ENCODE peak calls at places on chromosomes 16 and 17, in four cellular contexts. M is PC-3, B is psoas muscle, D is sigmoid colon. K is an unnamed sample.

GRCh38 chr16:72991211-72991610 is 56.7 kb downstream of the ZFHX3 start:
- DNase-seq in M (peak), B (no peak), D (no peak), K (no peak)

GRCh38 chr16:47366228-47366627 is 94.6 kb downstream of the ITFG1 start:
- DNase-seq in M (no peak), B (no peak), D (no peak), K (no peak)

GRCh38 chr17:16052486-16052885 is 52.9 kb downstream of the TTC19 start:
- DNase-seq in M (no peak), B (no peak), D (no peak), K (no peak)

GRCh38 chr17:45775576-45776011 is 8.5 kb upstream of the CRHR1 start:
- DNase-seq in M (peak), B (peak), D (peak), K (no peak)

GRCh38 chr17:7656958-7657715 is 6.4 kb downstream of the ATP1B2 start:
- DNase-seq in M (no peak), B (peak), D (peak), K (no peak)

GRCh38 chr16:57892447-57893096 is 78.4 kb downstream of the CNGB1 start:
- DNase-seq in M (no peak), B (no peak), D (no peak), K (no peak)

GRCh38 chr17:48262982-48263586 is 155.5 kb downstream of the SNX11 start:
- DNase-seq in M (peak), B (no peak), D (no peak), K (no peak)

GRCh38 chr17:68820825-68821481 is 134.2 kb downstream of the ABCA8 start:
- DNase-seq in M (no peak), B (no peak), D (no peak), K (no peak)

GRCh38 chr17:63780507-63780906 is 6.5 kb downstream of the DDX42 start:
- DNase-seq in M (peak), B (no peak), D (no peak), K (no peak)

GRCh38 chr16:10676284-10676683 is 18.4 kb downstream of the TEKT5 start:
- DNase-seq in M (no peak), B (no peak), D (no peak), K (no peak)

GRCh38 chr17:29090746-29091395 is 47.9 kb downstream of the PIPOX start:
- DNase-seq in M (no peak), B (no peak), D (no peak), K (no peak)

GRCh38 chr17:77616243-77616731 is 342.2 kb upstream of the TNRC6C start:
- DNase-seq in M (peak), B (no peak), D (no peak), K (no peak)

GRCh38 chr17:49393491-49394255 is 21.0 kb downstream of the PHB1 start:
- DNase-seq in M (no peak), B (no peak), D (no peak), K (no peak)

GRCh38 chr16:1762879-1763520 is 8.3 kb downstream of the NME3 start:
- DNase-seq in M (no peak), B (peak), D (no peak), K (no peak)

GRCh38 chr16:6684076-6684673 is 648.5 kb upstream of the RBFOX1 start:
- DNase-seq in M (peak), B (no peak), D (no peak), K (no peak)

GRCh38 chr17:18362509-18363020 is 785 bp downstream of the SHMT1 start:
- DNase-seq in M (peak), B (peak), D (peak), K (no peak)

GRCh38 chr17:61007980-61008379 is 330.3 kb downstream of the BCAS3 start:
- DNase-seq in M (no peak), B (no peak), D (no peak), K (no peak)

GRCh38 chr16:24270721-24271120 is 14.6 kb downstream of the CACNG3 start:
- DNase-seq in M (no peak), B (no peak), D (no peak), K (no peak)

GRCh38 chr16:23504453-23505179 is 5.7 kb downstream of the GGA2 start:
- DNase-seq in M (peak), B (peak), D (peak), K (peak)

GRCh38 chr17:6473128-6473767 is 29.0 kb downstream of the PIMREG start:
- DNase-seq in M (peak), B (peak), D (peak), K (no peak)

GRCh38 chr17:2090804-2091534 is 36.1 kb downstream of the HIC1 start:
- DNase-seq in M (peak), B (peak), D (peak), K (peak)

GRCh38 chr17:44900894-44901293 is 1.6 kb upstream of the EFTUD2 start:
- DNase-seq in M (peak), B (no peak), D (peak), K (peak)

GRCh38 chr16:49158029-49158642 is 123.5 kb downstream of the CBLN1 start:
- DNase-seq in M (peak), B (no peak), D (no peak), K (no peak)

GRCh38 chr17:7836596-7837374 is 2.8 kb downstream of the KDM6B start:
- DNase-seq in M (peak), B (peak), D (peak), K (peak)

GRCh38 chr17:4087911-4088693 is 54.7 kb downstream of the ZZEF1 start:
- DNase-seq in M (peak), B (peak), D (no peak), K (no peak)

GRCh38 chr17:20702692-20703091 is 123.2 kb downstream of the CDRT15L2 start:
- DNase-seq in M (peak), B (no peak), D (no peak), K (no peak)

GRCh38 chr16:3878610-3879009 is 1.9 kb downstream of the CREBBP start:
- DNase-seq in M (no peak), B (no peak), D (no peak), K (no peak)

GRCh38 chr17:83185023-83186002 is 105.9 kb downstream of the METRNL start:
- DNase-seq in M (no peak), B (peak), D (peak), K (no peak)

GRCh38 chr16:76653390-76654026 is 376.3 kb downstream of the CNTNAP4 start:
- DNase-seq in M (peak), B (no peak), D (no peak), K (peak)

GRCh38 chr17:44688675-44689491 is 693 bp downstream of the CCDC43 start:
- DNase-seq in M (peak), B (no peak), D (no peak), K (no peak)

GRCh38 chr16:49460786-49461470 is 87.3 kb downstream of the C16orf78 start:
- DNase-seq in M (no peak), B (peak), D (peak), K (no peak)

GRCh38 chr17:68310141-68310540 is 18.8 kb downstream of the ARSG start:
- DNase-seq in M (peak), B (no peak), D (no peak), K (no peak)

GRCh38 chr16:78434401-78434800 is 334.9 kb downstream of the WWOX start:
- DNase-seq in M (no peak), B (no peak), D (no peak), K (no peak)

GRCh38 chr16:56365552-56365951 is 59.8 kb downstream of the AMFR start:
- DNase-seq in M (no peak), B (no peak), D (no peak), K (no peak)
- H3K4me3 ChIP-seq in M (no peak), B (no peak), D (no peak), K (no peak)

GRCh38 chr17:58337126-58337599 is 8.6 kb upstream of the TSPOAP1 start:
- DNase-seq in M (no peak), B (no peak), D (no peak), K (no peak)

GRCh38 chr17:58335779-58336455 is 7.3 kb upstream of the TSPOAP1 start:
- DNase-seq in M (peak), B (no peak), D (peak), K (no peak)

GRCh38 chr17:58335061-58335731 is 6.6 kb upstream of the TSPOAP1 start:
- DNase-seq in M (no peak), B (no peak), D (peak), K (no peak)

GRCh38 chr17:58337600-58338453 is 9.2 kb upstream of the TSPOAP1 start:
- DNase-seq in M (no peak), B (peak), D (peak), K (peak)

DNA sequence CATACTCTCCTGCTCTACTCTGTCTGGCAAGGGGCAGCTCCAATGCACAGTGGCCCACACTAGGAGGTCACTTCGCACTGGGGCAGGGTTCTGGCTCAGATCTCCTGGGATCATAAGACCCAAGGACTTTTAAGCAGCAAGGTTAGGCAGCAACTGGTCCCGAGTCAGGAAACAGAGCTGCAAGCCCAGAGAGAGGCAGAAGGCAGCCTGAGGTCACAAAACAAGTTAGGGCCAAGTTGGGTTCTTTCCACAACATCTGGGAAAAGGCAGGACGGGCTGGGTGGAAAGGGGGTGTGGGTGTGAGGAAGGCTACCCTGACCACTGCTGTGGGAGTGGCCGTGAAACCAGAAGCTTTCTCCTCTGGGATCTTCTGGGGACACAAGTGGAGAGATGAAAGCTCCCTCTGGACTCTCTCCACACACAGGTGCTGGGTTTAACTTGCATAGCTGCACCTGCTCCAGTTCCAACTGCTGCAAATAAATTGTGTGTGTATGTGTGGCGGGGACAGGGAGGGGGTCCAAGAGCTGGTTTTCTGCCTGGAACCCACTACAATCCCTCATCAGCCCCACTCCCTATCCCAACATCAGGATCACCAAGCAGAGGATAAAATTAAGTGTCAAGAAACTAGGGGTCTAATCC is 8.0 kb upstream of the TSPOAP1 start:
- DNase-seq in M (no peak), B (no peak), D (peak), K (no peak)
- H3K4me3 ChIP-seq in M (no peak), B (no peak), D (no peak), K (no peak)

DNA sequence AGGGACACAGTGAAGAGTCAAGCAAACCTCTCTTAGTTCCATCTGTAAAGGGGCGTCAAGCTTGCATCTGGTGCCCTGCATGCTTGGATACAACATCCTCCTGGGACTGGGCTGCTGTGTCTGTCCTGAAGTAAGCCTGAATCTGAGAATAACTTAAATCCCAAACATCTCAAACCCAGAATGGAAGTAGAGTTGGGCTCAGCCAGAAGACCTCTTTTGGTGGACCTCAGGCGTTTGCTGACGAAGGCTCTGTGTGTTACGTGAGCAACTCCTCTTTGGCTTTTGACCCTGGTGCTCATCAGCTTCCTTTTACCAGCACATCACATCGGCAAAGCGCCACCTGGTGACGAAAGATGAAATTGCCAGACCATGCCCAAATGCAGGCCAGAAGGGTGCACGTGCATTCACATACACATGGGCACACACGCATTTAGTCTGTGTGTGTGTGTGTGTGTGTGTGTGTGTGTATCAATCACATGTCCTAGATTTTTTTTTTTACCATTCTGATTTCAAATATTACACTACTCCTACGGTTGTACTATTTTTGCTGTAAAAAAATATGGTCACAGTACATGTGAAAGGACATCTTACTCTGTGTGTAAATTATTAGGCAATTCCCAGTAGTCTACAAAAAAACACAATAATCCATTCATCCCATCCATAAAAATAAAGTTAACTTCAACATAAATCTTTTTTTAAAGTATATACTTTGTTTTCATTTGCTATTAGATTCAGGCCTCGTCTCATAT is 41.1 kb upstream of the FOXJ1 start:
- DNase-seq in M (peak), B (peak), D (peak), K (peak)
- H3K4me3 ChIP-seq in M (no peak), B (no peak), D (no peak), K (no peak)

DNA sequence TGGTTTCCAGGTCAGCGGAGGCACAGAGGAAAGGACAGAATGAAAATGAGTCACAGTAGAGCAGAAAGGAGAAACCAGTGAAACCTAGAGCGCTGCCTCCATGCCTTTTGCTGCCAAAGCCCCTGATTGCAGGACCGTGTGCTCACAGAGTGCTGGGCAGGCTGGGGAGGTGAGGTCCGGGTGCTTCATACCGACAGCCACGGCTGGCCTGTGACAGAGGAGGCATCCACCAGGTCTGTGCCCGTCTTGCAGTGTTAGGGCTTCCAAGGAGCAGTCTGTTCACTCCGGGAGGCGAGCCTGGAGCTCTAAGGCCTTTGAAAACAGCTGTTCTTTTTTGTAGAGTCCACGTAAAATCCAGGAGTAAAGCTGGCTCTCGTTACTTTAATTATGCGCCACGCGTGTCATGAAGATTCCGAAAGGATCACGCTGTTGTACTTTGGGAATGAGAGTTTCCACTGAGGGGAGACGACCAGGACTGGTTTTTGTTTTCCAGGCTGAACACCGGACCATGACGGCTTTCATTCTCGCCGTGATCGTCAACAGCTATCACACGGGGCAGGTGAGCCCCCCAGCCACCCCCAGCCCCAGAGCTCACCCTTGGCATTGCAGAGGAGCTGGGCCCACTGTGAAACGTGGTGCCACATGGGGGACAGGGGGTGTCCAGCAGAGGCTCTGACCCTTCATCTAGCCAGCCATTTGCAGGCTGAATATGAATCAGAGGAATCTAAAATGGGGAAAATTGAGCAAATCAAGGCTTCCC is 108.5 kb upstream of the CHMP6 start:
- DNase-seq in M (no peak), B (peak), D (peak), K (no peak)
- H3K4me3 ChIP-seq in M (no peak), B (no peak), D (no peak), K (no peak)

GRCh38 chr16:67245189-67245585 is 2.1 kb downstream of the FHOD1 start:
- DNase-seq in M (no peak), B (peak), D (peak), K (no peak)
- H3K4me3 ChIP-seq in M (peak), B (peak), D (no peak), K (peak)

DNA sequence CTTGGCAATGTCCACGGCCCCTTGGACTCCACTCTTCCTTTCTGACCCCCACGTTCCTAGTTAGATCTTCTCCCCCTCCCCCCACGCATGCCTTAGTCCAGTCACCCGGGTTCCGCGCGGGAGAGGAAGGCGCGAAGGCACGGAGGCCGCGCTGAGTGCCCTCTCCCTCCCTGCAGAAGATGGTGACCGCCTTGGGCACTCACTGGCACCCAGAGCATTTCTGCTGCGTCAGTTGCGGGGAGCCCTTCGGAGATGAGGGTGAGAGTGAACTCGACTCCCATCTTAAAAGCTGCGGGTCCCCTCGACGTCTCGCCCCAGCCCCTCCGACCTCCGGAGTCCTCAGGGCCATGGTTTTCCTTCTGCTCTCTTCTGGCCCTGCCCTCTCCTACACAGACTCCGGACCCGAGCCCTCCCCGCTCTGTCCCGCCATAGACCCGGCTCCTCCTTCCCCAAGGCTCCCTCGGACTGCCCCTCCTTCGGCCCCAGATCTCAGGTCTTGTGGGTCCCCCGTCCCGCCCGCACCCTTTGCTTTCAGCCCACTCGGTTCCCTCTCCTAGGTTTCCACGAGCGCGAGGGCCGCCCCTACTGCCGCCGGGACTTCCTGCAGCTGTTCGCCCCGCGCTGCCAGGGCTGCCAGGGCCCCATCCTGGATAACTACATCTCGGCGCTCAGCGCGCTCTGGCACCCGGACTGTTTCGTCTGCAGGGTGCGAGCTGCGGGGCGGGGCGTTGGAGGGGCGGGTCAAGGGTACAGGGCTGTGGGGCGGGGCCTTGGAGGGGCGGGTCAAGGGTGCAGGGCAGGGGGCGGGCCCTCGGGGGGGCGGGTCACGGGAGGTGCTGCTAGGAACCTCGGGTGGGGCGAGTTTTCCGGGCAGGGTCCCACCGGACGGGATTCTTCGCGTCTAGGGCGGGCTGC is 4.6 kb downstream of the TGFB1I1 start:
- DNase-seq in M (no peak), B (peak), D (peak), K (no peak)
- H3K4me3 ChIP-seq in M (no peak), B (peak), D (no peak), K (no peak)

GRCh38 chr17:80663783-80664206 is 119.2 kb downstream of the RPTOR start:
- DNase-seq in M (no peak), B (peak), D (peak), K (peak)

GRCh38 chr17:80662557-80662956 is 117.9 kb downstream of the RPTOR start:
- DNase-seq in M (no peak), B (no peak), D (no peak), K (no peak)

GRCh38 chr17:80666867-80667266 is 122.2 kb downstream of the RPTOR start:
- DNase-seq in M (no peak), B (peak), D (no peak), K (no peak)

GRCh38 chr17:80665792-80666191 is 121.2 kb downstream of the RPTOR start:
- DNase-seq in M (no peak), B (peak), D (no peak), K (no peak)

DNA sequence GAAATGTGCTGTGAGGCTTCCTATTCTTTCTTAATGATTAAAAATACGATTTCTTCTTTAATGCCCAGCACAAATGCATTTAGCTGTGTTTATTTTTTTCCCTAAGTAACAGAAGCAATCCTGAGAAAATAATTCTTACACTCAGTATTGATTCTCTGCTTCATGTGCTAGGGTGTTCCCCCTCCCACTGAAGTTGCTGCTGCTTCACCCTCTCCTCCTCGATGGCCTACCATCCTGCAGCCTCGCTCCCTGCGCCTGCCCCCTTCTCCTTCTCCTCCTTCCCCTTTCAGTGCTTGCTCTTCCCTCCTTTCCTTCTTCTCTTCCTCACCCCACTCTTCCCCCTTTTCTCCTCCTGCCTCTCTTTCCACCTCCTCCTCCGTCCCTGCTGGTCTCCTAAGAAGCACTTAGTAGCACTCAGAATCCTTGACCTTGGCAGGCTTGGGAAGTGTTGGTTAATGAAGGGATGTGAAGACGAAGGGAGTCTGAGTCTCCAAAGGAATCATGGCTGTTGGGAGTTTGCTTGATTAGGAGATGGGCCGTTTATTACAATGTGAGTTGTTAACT is 119.7 kb downstream of the RPTOR start:
- DNase-seq in M (no peak), B (peak), D (no peak), K (no peak)
- H3K4me3 ChIP-seq in M (no peak), B (no peak), D (no peak), K (no peak)

K was measured in skeletal muscle cell.